ENCODE peak calls at places on chromosomes 2 and 18, in five cellular contexts. O, Q, U, Y and B are unnamed samples.

GRCh38 chr2:173898178-173898668 is 67.0 kb downstream of the SP3 start:
- DNase-seq in Y (no peak), Q (no peak), O (no peak), U (peak; percentile 32), B (no peak)

GRCh38 chr18:250685-251084 is 17.2 kb downstream of the THOC1 start:
- DNase-seq in U (no peak), Q (no peak), O (peak; percentile 70), Y (no peak), B (no peak)

GRCh38 chr2:100786297-100786658 is 33.7 kb upstream of the NPAS2 start:
- DNase-seq in O (peak; percentile 82), Q (no peak), Y (no peak), U (no peak), B (no peak)

GRCh38 chr2:196926562-196927317 is at the start of gene PGAP1:
- DNase-seq in O (peak; percentile 88), Y (peak; percentile 78), U (peak; percentile 86), Q (peak; percentile 71), B (peak; percentile 95)

GRCh38 chr2:191217580-191217979 is 27.6 kb upstream of the MYO1B start:
- DNase-seq in Q (no peak), U (no peak), Y (no peak), O (peak; percentile 76), B (no peak)

GRCh38 chr2:8679827-8680731 is 1.8 kb upstream of the ID2 start:
- DNase-seq in Y (no peak), O (peak; percentile 43), U (no peak), Q (peak; percentile 31), B (peak; percentile 17)

GRCh38 chr2:10289891-10290290 is 12.8 kb upstream of the HPCAL1 start:
- DNase-seq in O (peak; percentile 37), Q (no peak), Y (no peak), U (no peak), B (no peak)

GRCh38 chr2:116716038-116716437 is 1098.5 kb upstream of the DDX18 start:
- DNase-seq in Y (no peak), Q (no peak), U (no peak), O (no peak), B (no peak)

GRCh38 chr18:54415086-54415485 is 57.4 kb downstream of the C18orf54 start:
- DNase-seq in O (no peak), Y (no peak), U (no peak), Q (no peak), B (no peak)

GRCh38 chr2:227038550-227039189 is 125.3 kb downstream of the COL4A4 start:
- DNase-seq in U (no peak), Y (no peak), Q (no peak), O (no peak), B (no peak)

GRCh38 chr2:46174559-46175170 is 122.5 kb upstream of the EPAS1 start:
- DNase-seq in Y (no peak), Q (no peak), U (no peak), O (no peak), B (no peak)

GRCh38 chr2:38578832-38579231 is 23.9 kb downstream of the HNRNPLL start:
- DNase-seq in Q (no peak), O (no peak), Y (no peak), U (no peak), B (no peak)

GRCh38 chr2:227788556-227788955 is 25.1 kb upstream of the CCL20 start:
- DNase-seq in Y (no peak), U (no peak), Q (no peak), O (no peak), B (no peak)

GRCh38 chr2:176493221-176493825 is 224.1 kb downstream of the MTX2 start:
- DNase-seq in U (no peak), Y (no peak), O (no peak), Q (no peak), B (no peak)

GRCh38 chr2:109381327-109381820 is 232.4 kb downstream of the SEPTIN10 start:
- DNase-seq in Y (no peak), O (no peak), U (no peak), Q (no peak), B (no peak)

GRCh38 chr2:28590496-28591301 is 94.8 kb downstream of the PLB1 start:
- DNase-seq in Q (no peak), O (no peak), Y (no peak), U (no peak), B (no peak)

GRCh38 chr18:74290831-74291770 is 662 bp downstream of the CYB5A start:
- DNase-seq in O (no peak), Q (no peak), U (peak; percentile 13), Y (no peak), B (peak; percentile 12)

DNA sequence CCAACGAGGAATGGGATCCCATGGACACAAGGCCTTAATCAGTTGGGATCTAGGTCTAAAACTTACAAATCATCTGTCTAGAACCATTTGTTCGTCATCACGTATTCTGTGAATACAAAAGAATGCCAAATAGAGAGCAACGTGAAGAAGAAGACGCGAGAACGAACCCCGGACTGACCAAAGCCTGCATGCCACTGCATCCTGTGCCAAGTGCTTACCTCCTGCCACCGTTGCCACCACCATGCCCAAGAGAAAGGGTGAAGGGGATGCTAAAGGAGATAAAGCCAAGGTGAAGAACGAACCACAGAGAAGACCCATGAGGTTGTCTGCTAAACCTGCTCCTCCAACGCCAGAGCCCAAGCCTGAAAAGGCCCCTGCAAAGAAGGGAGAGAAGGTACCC is 30.2 kb downstream of the ITSN2 start:
- DNase-seq in Q (no peak), U (no peak), O (no peak), Y (no peak), B (no peak)
- H3K4me3 ChIP-seq in Q (no peak overlapping the region), U (no peak overlapping the region), O (no peak overlapping the region), Y (no peak overlapping the region), B (no peak overlapping the region)

DNA sequence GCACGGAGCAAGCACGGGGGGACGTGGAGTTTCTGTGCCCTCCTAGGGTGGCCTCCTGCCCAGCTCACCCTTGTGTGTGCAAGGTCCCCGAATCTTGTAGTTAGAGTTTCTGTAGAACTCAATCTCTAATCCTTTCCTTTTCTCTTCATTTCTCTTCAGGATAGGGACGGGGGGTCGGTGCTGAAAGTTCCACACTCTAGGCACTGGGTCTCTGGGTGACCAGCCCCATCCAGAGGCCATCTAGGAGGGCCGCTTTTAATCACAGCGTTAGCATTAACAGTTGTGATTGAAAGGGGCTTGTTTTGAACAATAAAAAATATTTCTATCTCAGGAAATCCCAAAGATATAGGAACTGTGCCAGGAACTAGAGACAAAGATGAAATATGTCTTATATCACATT is 10.5 kb downstream of the SOCS6 start:
- DNase-seq in Q (no peak), U (no peak), Y (no peak), O (no peak), B (no peak)
- H3K4me1 ChIP-seq in Q (no peaks in the 10 kb centered on the region), U (no peaks in the 10 kb centered on the region), Y (no peaks in the 10 kb centered on the region), O (peaks cover 21% of the 10 kb centered on the region), B (no peaks in the 10 kb centered on the region)

GRCh38 chr2:165700511-165700910 is 93.5 kb downstream of the GALNT3 start:
- DNase-seq in O (no peak), Q (no peak), U (no peak), Y (no peak), B (no peak)
- H3K27ac ChIP-seq in O (no peak overlapping the region), Q (no peak overlapping the region), U (no peak overlapping the region), Y (no peak overlapping the region), B (no peak overlapping the region)

GRCh38 chr2:177783091-177783490 is 289.5 kb downstream of the PDE11A start:
- DNase-seq in Y (no peak), U (no peak), O (no peak), Q (no peak), B (no peak)

GRCh38 chr2:177782613-177783012 is 290.0 kb downstream of the PDE11A start:
- DNase-seq in Q (no peak), U (no peak), Y (no peak), O (no peak), B (no peak)

GRCh38 chr2:177778472-177778871 is 294.1 kb downstream of the PDE11A start:
- DNase-seq in Q (no peak), O (no peak), U (no peak), Y (no peak), B (no peak)

GRCh38 chr2:177784449-177784845 is 288.1 kb downstream of the PDE11A start:
- DNase-seq in Y (no peak), U (no peak), Q (peak; percentile 49), O (peak; percentile 24), B (no peak)

GRCh38 chr2:177783835-177784448 is 288.6 kb downstream of the PDE11A start:
- DNase-seq in U (peak; percentile 60), O (peak; percentile 51), Y (no peak), Q (peak; percentile 30), B (no peak)
- H3K4me3 ChIP-seq in U (no peak overlapping the region), O (no peak overlapping the region), Y (no peak overlapping the region), Q (no peak overlapping the region), B (peak overlapping the region; percentile 14)

GRCh38 chr2:71460056-71460455 is 6.7 kb downstream of the DYSF start:
- DNase-seq in O (no peak), U (no peak), Q (no peak), Y (no peak), B (no peak)

GRCh38 chr2:71459084-71459431 is 5.7 kb downstream of the DYSF start:
- DNase-seq in O (no peak), U (no peak), Y (no peak), Q (no peak), B (no peak)

GRCh38 chr2:71457123-71457958 is 4.0 kb downstream of the DYSF start:
- DNase-seq in Y (no peak), U (no peak), O (no peak), Q (no peak), B (no peak)

GRCh38 chr2:71457959-71458322 is 4.6 kb downstream of the DYSF start:
- DNase-seq in U (no peak), O (no peak), Y (no peak), Q (no peak), B (no peak)

GRCh38 chr2:71458413-71459083 is 5.2 kb downstream of the DYSF start:
- DNase-seq in O (peak; percentile 58), U (no peak), Q (no peak), Y (no peak), B (no peak)
- H3K4me1 ChIP-seq in O (peaks cover 5% of the 10 kb centered on the region), U (peaks cover 10% of the 10 kb centered on the region), Q (no peaks in the 10 kb centered on the region), Y (peaks cover 6% of the 10 kb centered on the region), B (no peaks in the 10 kb centered on the region)